ENCODE peak calls at places on chromosome 4, in eight cellular contexts. D is NCI-H748 treated with DMSO at 0.1 percent for 48 hours; J is fibroblast of pulmonary artery; K is CD8-positive, alpha-beta T cell; H is neural crest cell; W is CD4-positive, alpha-beta memory T cell; O is T47D; R is kidney epithelial cell. Z is an unnamed sample.

GRCh38 chr4:37381040-37381668 is 136.6 kb downstream of the NWD2 start:
- DNase-seq in D (no peak), J (no peak), K (no peak), H (no peak), W (no peak), O (no peak), R (no peak), Z (no peak)

GRCh38 chr4:4574052-4574451 is 32.2 kb upstream of the STX18 start:
- DNase-seq in D (no peak), J (no peak), K (no peak), H (no peak), W (no peak), O (no peak), R (no peak), Z (no peak)

GRCh38 chr4:76208005-76208765 is 5.4 kb downstream of the SCARB2 start:
- DNase-seq in D (no peak), J (peak), K (no peak), H (no peak), W (no peak), O (no peak), R (no peak), Z (no peak)

GRCh38 chr4:71487324-71487677 is 148.5 kb downstream of the SLC4A4 start:
- DNase-seq in D (no peak), J (no peak), K (no peak), H (peak), W (no peak), O (no peak), R (no peak), Z (no peak)

GRCh38 chr4:121938282-121939092 is 13.4 kb downstream of the TRPC3 start:
- DNase-seq in D (no peak), J (no peak), K (no peak), H (no peak), W (no peak), O (no peak), R (no peak), Z (no peak)

GRCh38 chr4:83618431-83618830 is 82.5 kb downstream of the GPAT3 start:
- DNase-seq in D (no peak), J (peak), K (no peak), H (no peak), W (no peak), O (peak), R (peak), Z (peak)

GRCh38 chr4:81429031-81429430 is 42.7 kb downstream of the RASGEF1B start:
- DNase-seq in D (no peak), J (no peak), K (no peak), H (no peak), W (no peak), O (no peak), R (no peak), Z (no peak)

GRCh38 chr4:158033416-158033863 is 139.4 kb downstream of the GASK1B start:
- DNase-seq in D (no peak), J (peak), K (no peak), H (no peak), W (no peak), O (no peak), R (no peak), Z (no peak)

GRCh38 chr4:143473334-143474126 is 40.0 kb upstream of the SMARCA5 start:
- DNase-seq in D (no peak), J (no peak), K (no peak), H (no peak), W (no peak), O (no peak), R (no peak), Z (no peak)

GRCh38 chr4:32196950-32197688 is 1477.0 kb downstream of the PCDH7 start:
- DNase-seq in D (no peak), J (no peak), K (no peak), H (no peak), W (no peak), O (no peak), R (no peak), Z (no peak)

GRCh38 chr4:62640296-62640695 is 1440.2 kb downstream of the ADGRL3 start:
- DNase-seq in D (no peak), J (no peak), K (no peak), H (no peak), W (no peak), O (no peak), R (no peak), Z (no peak)

GRCh38 chr4:143253156-143253555 is 68.4 kb downstream of the USP38 start:
- DNase-seq in D (no peak), J (peak), K (no peak), H (no peak), W (no peak), O (no peak), R (no peak), Z (no peak)

GRCh38 chr4:182261651-182262223 is 18.5 kb downstream of the TENM3 start:
- DNase-seq in D (no peak), J (no peak), K (no peak), H (no peak), W (no peak), O (no peak), R (no peak), Z (no peak)

GRCh38 chr4:110735691-110736090 is 112.8 kb upstream of the PITX2 start:
- DNase-seq in D (no peak), J (peak), K (no peak), H (no peak), W (no peak), O (no peak), R (no peak), Z (no peak)

GRCh38 chr4:20252656-20253271 is 1.1 kb downstream of the SLIT2 start:
- DNase-seq in D (no peak), J (peak), K (no peak), H (peak), W (no peak), O (no peak), R (no peak), Z (peak)

GRCh38 chr4:660401-660800 is 13.7 kb downstream of the ATP5ME start:
- DNase-seq in D (no peak), J (no peak), K (no peak), H (no peak), W (no peak), O (no peak), R (no peak), Z (no peak)

GRCh38 chr4:176775326-176775725 is 17.4 kb downstream of the VEGFC start:
- DNase-seq in D (no peak), J (no peak), K (no peak), H (no peak), W (no peak), O (no peak), R (no peak), Z (no peak)